ENCODE peak calls at places on chromosomes 13 and 19, in ten cellular contexts. B is CD8-positive, alpha-beta memory T cell; I is mucosa of gallbladder; O is H9; H is endothelial cell; X is A549; E is memory B cell; C is GM18507; R is stimulated activated CD8-positive, alpha-beta memory T cell treated with anti-CD3 and anti-CD28 coated beads, Interleukin-2, amount 100 ng/mL, for 1 hour; S is stimulated activated CD4-positive, alpha-beta T cell treated with anti-CD3 and anti-CD28 coated beads, Interleukin-4, amount 100 ng/mL, for 24 hours. K is an unnamed sample.
A peak's percentile ranks its signal among the peaks of the same experiment; 100 is the strongest.

GRCh38 chr19:41707502-41707812 is 969 bp upstream of the CEACAM5 start:
- DNase-seq in E (no peak), H (no peak), X (peak; percentile 60), S (no peak), O (no peak), C (no peak), B (no peak), R (no peak), I (no peak), K (no peak)

GRCh38 chr13:44312898-44313551 is 60.6 kb upstream of the SERP2 start:
- DNase-seq in S (peak; percentile 9), H (no peak), C (no peak), B (no peak), E (no peak), X (peak; percentile 14), O (no peak), R (no peak), I (no peak), K (no peak)

GRCh38 chr19:31386806-31387205 is 37.6 kb upstream of the TSHZ3 start:
- DNase-seq in H (no peak), E (no peak), C (no peak), S (no peak), B (no peak), X (no peak), R (no peak), I (no peak), O (no peak), K (no peak)

GRCh38 chr19:1057185-1057857 is 9.6 kb upstream of the ARHGAP45 start:
- DNase-seq in H (no peak), C (no peak), X (no peak), B (no peak), R (no peak), O (peak; percentile 43), E (no peak), I (no peak), S (peak; percentile 52), K (no peak)

GRCh38 chr19:1017115-1017905 is 3.6 kb downstream of the TMEM259 start:
- DNase-seq in R (no peak), B (no peak), I (no peak), O (no peak), H (no peak), E (no peak), X (no peak), C (no peak), S (no peak), K (no peak)

GRCh38 chr13:107866007-107866665 is 349.2 kb downstream of the LIG4 start:
- DNase-seq in O (peak; percentile 58), R (no peak), E (no peak), S (no peak), B (no peak), H (peak; percentile 41), X (no peak), I (peak; percentile 11), C (no peak), K (peak; percentile 50)

GRCh38 chr13:113938716-113939115 is 35.2 kb downstream of the C13orf46 start:
- DNase-seq in B (no peak), C (no peak), X (no peak), E (no peak), H (no peak), I (no peak), S (no peak), O (no peak), R (no peak), K (no peak)

GRCh38 chr19:46731007-46731501 is 14.1 kb upstream of the PRKD2 start:
- DNase-seq in B (no peak), R (no peak), C (no peak), O (no peak), I (no peak), E (no peak), H (no peak), S (no peak), X (peak; percentile 63), K (no peak)

K was measured in substantia nigra.